ENCODE peak calls at places on chromosomes 16 and 17, in six cellular contexts. E is naive thymus-derived CD8-positive, alpha-beta T cell; W is neural progenitor cell; H is cardiac fibroblast; V is SIG-M5; O is left colon. Z is an unnamed sample.

GRCh38 chr17:64074704-64075484 is 54.5 kb upstream of the ICAM2 start:
- DNase-seq in E (no peak), W (no peak), H (peak), V (no peak), O (no peak), Z (peak)

GRCh38 chr16:46650224-46650623 is 29.0 kb upstream of the SHCBP1 start:
- DNase-seq in E (no peak), W (no peak), H (peak), V (no peak), O (no peak), Z (no peak)

GRCh38 chr17:9821921-9822320 is at the start of gene GSG1L2:
- DNase-seq in E (no peak), W (no peak), H (no peak), V (no peak), O (no peak), Z (no peak)

GRCh38 chr17:47733414-47734288 is 615 bp downstream of the TBX21 start:
- DNase-seq in E (no peak), W (peak), H (no peak), V (no peak), O (no peak), Z (no peak)

GRCh38 chr17:76136276-76137025 is 4.6 kb downstream of the FOXJ1 start:
- DNase-seq in E (no peak), W (peak), H (no peak), V (no peak), O (no peak), Z (no peak)

GRCh38 chr17:80855968-80856862 is 135.4 kb upstream of the CHMP6 start:
- DNase-seq in E (no peak), W (no peak), H (peak), V (peak), O (no peak), Z (no peak)

GRCh38 chr16:79842197-79842596 is 241.7 kb upstream of the MAF start:
- DNase-seq in E (no peak), W (no peak), H (no peak), V (no peak), O (no peak), Z (no peak)

GRCh38 chr17:46071796-46072195 is 72.7 kb downstream of the STH start:
- DNase-seq in E (no peak), W (peak), H (no peak), V (no peak), O (no peak), Z (no peak)

GRCh38 chr16:52906271-52906670 is 146.4 kb downstream of the CHD9NB start:
- DNase-seq in E (no peak), W (no peak), H (no peak), V (no peak), O (no peak), Z (no peak)

GRCh38 chr17:66397486-66397885 is 95.1 kb downstream of the PRKCA start:
- DNase-seq in E (no peak), W (no peak), H (peak), V (no peak), O (no peak), Z (no peak)